ENCODE peak calls at places on chromosomes 13 and 19, in nine cellular contexts. N is activated naive CD8-positive, alpha-beta T cell treated with anti-CD3 and anti-CD28 coated beads for 36 hours; Q is IMR-90; F is NB4; X is neural crest cell; U is HTR-8/SVneo; J is cardiac muscle cell; A is stimulated activated naive CD4-positive, alpha-beta T cell treated with Interleukin-2 at 50 U/mL for 16 hours; T is stimulated activated CD4-positive, alpha-beta T cell treated with anti-CD3 and anti-CD28 coated beads, Interleukin-1b, Interleukin-23, amount 100 ng/mL, for 1 hour. O is an unnamed sample.

GRCh38 chr13:68727165-68727564 is 1380.5 kb upstream of the ATXN8OS start:
- DNase-seq in N (no peak), Q (peak; percentile 0), F (no peak), X (no peak), U (no peak), J (no peak), A (no peak), T (no peak), O (no peak)

GRCh38 chr19:49857061-49857833 is 6.3 kb downstream of the PTOV1 start:
- DNase-seq in N (no peak), Q (no peak), F (no peak), X (no peak), U (no peak), J (no peak), A (no peak), T (no peak), O (no peak)

GRCh38 chr19:33456076-33456844 is 65.3 kb downstream of the PEPD start:
- DNase-seq in N (no peak), Q (no peak), F (no peak), X (no peak), U (no peak), J (no peak), A (no peak), T (no peak), O (no peak)

GRCh38 chr19:6489278-6490061 is 7.9 kb upstream of the DENND1C start:
- DNase-seq in N (no peak), Q (no peak), F (no peak), X (no peak), U (no peak), J (no peak), A (no peak), T (no peak), O (no peak)

GRCh38 chr13:60351326-60351725 is 45.7 kb upstream of the TDRD3 start:
- DNase-seq in N (no peak), Q (peak; percentile 47), F (no peak), X (no peak), U (peak; percentile 34), J (peak; percentile 91), A (no peak), T (no peak), O (peak; percentile 29)

GRCh38 chr19:14114854-14115253 is 2.7 kb downstream of the PRKACA start:
- DNase-seq in N (peak; percentile 63), Q (no peak), F (peak; percentile 59), X (peak; percentile 21), U (peak; percentile 43), J (peak; percentile 39), A (peak; percentile 54), T (peak; percentile 35), O (no peak)

GRCh38 chr19:1008268-1009042 is 8.2 kb downstream of the GRIN3B start:
- DNase-seq in N (no peak), Q (no peak), F (no peak), X (no peak), U (no peak), J (no peak), A (no peak), T (no peak), O (no peak)

GRCh38 chr13:19074519-19074918 is 107.1 kb downstream of the TUBA3C start:
- DNase-seq in N (no peak), Q (no peak), F (no peak), X (no peak), U (no peak), J (no peak), A (no peak), T (no peak), O (no peak)

GRCh38 chr13:37175996-37176395 is 70.5 kb upstream of the CSNK1A1L start:
- DNase-seq in N (no peak), Q (peak; percentile 92), F (no peak), X (no peak), U (no peak), J (peak; percentile 96), A (no peak), T (no peak), O (peak; percentile 29)

GRCh38 chr13:51271528-51272070 is 49.4 kb downstream of the FAM124A start:
- DNase-seq in N (no peak), Q (no peak), F (no peak), X (no peak), U (no peak), J (no peak), A (no peak), T (no peak), O (no peak)

GRCh38 chr19:16888629-16889371 is at the start of gene F2RL3:
- DNase-seq in N (no peak), Q (peak; percentile 22), F (peak; percentile 96), X (no peak), U (no peak), J (peak; percentile 70), A (no peak), T (no peak), O (no peak)

O was measured in foreskin melanocyte.